ENCODE peak calls at places on chromosomes 6 and 20, in nine cellular contexts. J is testis, I is Panc1, R is SK-N-SH, E is adipocyte, G is fibroblast of lung, O is left ventricle myocardium inferior, T is trophoblast cell, L is IMR-90. Z is an unnamed sample.

GRCh38 chr20:25252226-25252625 is 4.3 kb downstream of the PYGB start:
- DNase-seq in J (peak; percentile 12), I (no peak), R (no peak), E (no peak), G (no peak), O (no peak), T (no peak), L (no peak), Z (no peak)

GRCh38 chr6:116271309-116271708 is 8.4 kb downstream of the TSPYL1 start:
- DNase-seq in J (no peak), I (no peak), R (no peak), E (no peak), G (no peak), O (no peak), T (no peak), L (no peak), Z (no peak)

GRCh38 chr6:94487371-94487770 is 1068.0 kb upstream of the EPHA7 start:
- DNase-seq in J (no peak), I (no peak), R (no peak), E (no peak), G (no peak), O (no peak), T (no peak), L (no peak), Z (no peak)

GRCh38 chr6:133814235-133814634 is 74.7 kb upstream of the TCF21 start:
- DNase-seq in J (no peak), I (no peak), R (no peak), E (no peak), G (no peak), O (no peak), T (no peak), L (peak; percentile 58), Z (no peak)

GRCh38 chr20:51500311-51500710 is 42.2 kb downstream of the NFATC2 start:
- DNase-seq in J (no peak), I (no peak), R (no peak), E (no peak), G (peak; percentile 44), O (no peak), T (no peak), L (no peak), Z (no peak)

GRCh38 chr20:32208499-32209154 is 947 bp downstream of the POFUT1 start:
- DNase-seq in J (no peak), I (no peak), R (no peak), E (no peak), G (no peak), O (no peak), T (no peak), L (no peak), Z (peak; percentile 33)

GRCh38 chr6:147255948-147256674 is 51.9 kb downstream of the STXBP5 start:
- DNase-seq in J (no peak), I (no peak), R (no peak), E (no peak), G (no peak), O (no peak), T (no peak), L (no peak), Z (no peak)

GRCh38 chr20:50310673-50311051 is 120.0 kb downstream of the CEBPB start:
- DNase-seq in J (no peak), I (no peak), R (no peak), E (no peak), G (no peak), O (no peak), T (no peak), L (no peak), Z (no peak)

GRCh38 chr20:25272223-25273000 is 24.5 kb downstream of the PYGB start:
- DNase-seq in J (peak; percentile 12), I (no peak), R (no peak), E (no peak), G (no peak), O (peak; percentile 7), T (no peak), L (no peak), Z (no peak)

GRCh38 chr20:7113577-7114466 is 346.3 kb downstream of the BMP2 start:
- DNase-seq in J (peak; percentile 65), I (peak; percentile 18), R (peak; percentile 56), E (no peak), G (peak; percentile 33), O (peak; percentile 30), T (no peak), L (peak; percentile 1), Z (peak; percentile 57)

GRCh38 chr20:56359212-56360132 is 698 bp downstream of the FAM210B start:
- DNase-seq in J (peak; percentile 67), I (no peak), R (peak; percentile 65), E (peak; percentile 79), G (peak; percentile 81), O (peak; percentile 46), T (peak; percentile 70), L (peak; percentile 73), Z (peak; percentile 88)

GRCh38 chr20:63429992-63430391 is 42.5 kb downstream of the KCNQ2 start:
- DNase-seq in J (no peak), I (no peak), R (no peak), E (no peak), G (no peak), O (no peak), T (no peak), L (no peak), Z (no peak)

GRCh38 chr6:84568971-84569370 is 195.4 kb downstream of the TBX18 start:
- DNase-seq in J (no peak), I (no peak), R (no peak), E (peak; percentile 60), G (peak; percentile 53), O (no peak), T (no peak), L (peak; percentile 7), Z (no peak)

GRCh38 chr20:62387993-62388635 is 1.2 kb downstream of the RPS21 start:
- DNase-seq in J (no peak), I (no peak), R (no peak), E (peak; percentile 19), G (no peak), O (no peak), T (no peak), L (no peak), Z (no peak)

GRCh38 chr6:53811082-53811481 is 16.3 kb downstream of the LRRC1 start:
- DNase-seq in J (no peak), I (no peak), R (no peak), E (no peak), G (peak; percentile 34), O (no peak), T (peak; percentile 48), L (no peak), Z (no peak)

GRCh38 chr20:39190666-39191570 is 228.8 kb downstream of the DHX35 start:
- DNase-seq in J (no peak), I (peak; percentile 73), R (no peak), E (no peak), G (peak; percentile 15), O (no peak), T (peak; percentile 15), L (peak; percentile 44), Z (no peak)

DNA sequence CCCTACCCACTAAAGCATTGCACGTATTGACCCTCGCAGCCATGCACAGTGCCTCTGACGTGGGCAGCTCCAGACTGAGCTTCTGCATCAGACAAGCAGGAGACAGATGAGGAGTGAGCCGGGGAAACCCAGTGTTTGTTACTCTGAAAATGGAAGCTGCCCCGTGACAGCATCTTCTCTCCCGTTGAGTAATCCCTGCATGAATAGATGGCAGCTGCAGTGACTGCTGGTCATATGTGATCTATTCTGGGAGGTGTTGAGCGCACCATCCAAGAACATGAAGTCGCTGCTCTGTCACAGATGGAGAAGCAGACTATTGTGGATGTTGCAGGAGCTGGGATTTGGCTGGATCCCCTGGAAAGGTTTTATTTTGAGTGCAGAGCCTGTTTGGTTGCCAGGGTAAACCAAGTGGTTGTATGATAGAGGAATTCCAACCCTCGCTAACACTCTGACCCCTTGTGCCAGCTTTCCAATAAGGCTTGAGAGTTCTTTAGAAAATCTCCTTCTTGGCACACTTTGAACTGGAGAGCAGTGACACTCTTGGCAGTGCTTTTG is 242.2 kb downstream of the NRN1 start:
- DNase-seq in J (no peak), I (no peak), R (no peak), E (peak; percentile 4), G (peak; percentile 63), O (peak; percentile 50), T (no peak), L (peak; percentile 78), Z (peak; percentile 53)
- H3K36me3 ChIP-seq in J (no peaks in the 10 kb centered on the region), I (no peaks in the 10 kb centered on the region), R (no peaks in the 10 kb centered on the region), E (no peaks in the 10 kb centered on the region), G (no peaks in the 10 kb centered on the region), O (no peaks in the 10 kb centered on the region), T (no peaks in the 10 kb centered on the region), L (no peaks in the 10 kb centered on the region), Z (no peaks in the 10 kb centered on the region)

GRCh38 chr6:159692303-159693127 is 526 bp downstream of the SOD2 start:
- DNase-seq in J (peak; percentile 69), I (no peak), R (peak; percentile 60), E (peak; percentile 68), G (peak; percentile 60), O (peak; percentile 41), T (peak; percentile 45), L (peak; percentile 42), Z (peak; percentile 53)
- H3K4me1 ChIP-seq in J (peaks cover 9% of the 10 kb centered on the region), I (peaks cover 21% of the 10 kb centered on the region), R (peaks cover 5% of the 10 kb centered on the region), E (peaks cover 60% of the 10 kb centered on the region), G (peaks cover 8% of the 10 kb centered on the region), O (peaks cover 77% of the 10 kb centered on the region), T (peaks cover 9% of the 10 kb centered on the region), L (peaks cover 12% of the 10 kb centered on the region), Z (peaks cover 7% of the 10 kb centered on the region)

DNA sequence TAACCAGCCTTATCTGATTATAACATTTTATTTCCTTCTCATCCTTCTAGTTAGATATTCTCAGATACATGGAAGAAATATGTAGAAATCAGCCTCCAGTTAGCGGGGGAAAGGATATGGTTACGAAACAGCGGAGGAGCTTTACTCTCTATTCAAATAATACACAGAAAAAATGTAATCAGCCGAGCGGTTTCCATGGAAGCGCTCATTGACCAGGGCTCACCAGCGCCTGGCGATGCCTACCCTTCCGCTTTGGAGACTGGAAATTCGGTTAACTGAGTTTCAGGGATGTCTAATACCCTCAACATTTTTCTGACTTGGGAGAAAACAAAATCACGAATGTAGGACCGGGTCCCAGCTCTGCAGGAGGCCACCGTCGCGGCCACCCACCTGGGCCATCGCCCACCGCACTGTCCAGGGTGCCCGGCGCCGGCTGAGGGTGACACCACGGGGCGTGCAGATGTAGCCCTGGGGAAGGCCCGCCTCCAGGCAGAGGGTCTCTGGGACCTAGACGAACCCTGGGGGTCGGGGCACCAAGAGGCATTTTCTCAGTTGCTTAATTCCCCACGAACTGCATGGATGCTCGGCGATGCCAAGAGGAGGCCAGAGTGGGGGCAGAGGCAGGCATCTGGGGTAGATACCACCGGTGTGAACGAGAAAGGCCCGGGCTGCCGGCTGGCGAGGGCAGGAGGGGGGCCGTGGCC is 1.7 kb downstream of the PRR18 start:
- DNase-seq in J (no peak), I (no peak), R (no peak), E (no peak), G (no peak), O (no peak), T (no peak), L (no peak), Z (no peak)
- H3K4me3 ChIP-seq in J (peak overlapping the region; percentile 50), I (no peak overlapping the region), R (no peak overlapping the region), E (no peak overlapping the region), G (no peak overlapping the region), O (peak overlapping the region; percentile 68), T (peak overlapping the region; percentile 42), L (no peak overlapping the region), Z (no peak overlapping the region)

DNA sequence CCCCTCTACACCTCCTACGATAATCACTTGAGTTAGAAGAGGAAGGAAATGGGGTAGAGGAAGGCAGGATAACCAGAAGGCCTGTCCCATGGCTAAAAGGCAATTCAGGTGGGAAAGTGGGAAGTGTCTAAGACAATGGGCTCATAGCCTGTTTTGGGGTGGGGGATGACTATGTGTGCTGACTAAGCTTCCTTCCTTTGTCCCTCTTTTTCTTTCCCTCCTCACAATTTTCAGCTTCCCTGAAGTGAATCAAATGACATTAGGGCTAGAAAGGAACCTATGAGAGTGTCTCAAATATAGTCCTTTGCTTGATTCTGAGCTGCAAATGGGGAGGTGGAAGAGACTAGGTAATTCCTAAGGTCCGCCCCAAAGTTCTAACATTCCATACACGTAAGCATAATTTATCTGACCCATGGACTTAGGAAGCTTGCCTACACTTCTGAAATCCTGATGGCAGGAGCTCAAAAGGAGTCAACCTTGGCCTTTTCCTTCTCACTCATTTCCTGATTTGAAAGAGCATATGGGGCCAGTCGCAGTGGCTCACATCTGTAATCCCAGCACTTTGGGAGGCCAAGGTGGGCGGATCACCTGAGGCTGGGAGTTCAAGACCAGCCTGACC is 24.2 kb downstream of the EDEM2 start:
- DNase-seq in J (no peak), I (no peak), R (no peak), E (no peak), G (no peak), O (no peak), T (no peak), L (no peak), Z (no peak)
- H3K36me3 ChIP-seq in J (no peaks in the 10 kb centered on the region), I (no peaks in the 10 kb centered on the region), R (peaks cover 46% of the 10 kb centered on the region), E (peaks cover 69% of the 10 kb centered on the region), G (peaks cover 6% of the 10 kb centered on the region), O (peaks cover 89% of the 10 kb centered on the region), T (peaks cover 48% of the 10 kb centered on the region), L (peaks cover 40% of the 10 kb centered on the region), Z (peaks cover 2% of the 10 kb centered on the region)

Z was measured in SJCRH30.